ENCODE peak calls at places on chromosome 15, in nine cellular contexts. J is breast epithelium; G is right cardiac atrium; Y is mammary epithelial cell; H is esophagus squamous epithelium; Q is cardiac fibroblast; T is IMR-90; R is naive thymus-derived CD4-positive, alpha-beta T cell; V is adrenal gland. I is an unnamed sample.

GRCh38 chr15:100783760-100784492 is 95.7 kb upstream of the ALDH1A3 start:
- DNase-seq in J (peak), G (no peak), Y (no peak), H (no peak), Q (no peak), T (no peak), R (no peak), V (no peak), I (no peak)

GRCh38 chr15:100788080-100788730 is 91.4 kb upstream of the ALDH1A3 start:
- DNase-seq in J (no peak), G (no peak), Y (no peak), H (no peak), Q (no peak), T (no peak), R (no peak), V (no peak), I (no peak)

GRCh38 chr15:47839233-47839867 is 122.0 kb downstream of the SEMA6D start:
- DNase-seq in J (no peak), G (no peak), Y (no peak), H (no peak), Q (no peak), T (no peak), R (no peak), V (no peak), I (no peak)

GRCh38 chr15:42919794-42920280 is 741 bp downstream of the TTBK2 start:
- DNase-seq in J (no peak), G (no peak), Y (peak), H (no peak), Q (peak), T (peak), R (peak), V (peak), I (no peak)

GRCh38 chr15:79932447-79932846 is 35.6 kb upstream of the MTHFS start:
- DNase-seq in J (no peak), G (no peak), Y (no peak), H (no peak), Q (no peak), T (no peak), R (no peak), V (no peak), I (no peak)

GRCh38 chr15:41309226-41309905 is 23.0 kb downstream of the OIP5 start:
- DNase-seq in J (no peak), G (no peak), Y (no peak), H (no peak), Q (no peak), T (no peak), R (no peak), V (no peak), I (no peak)

GRCh38 chr15:40597024-40597423 is 3.0 kb downstream of the KNL1 start:
- DNase-seq in J (no peak), G (no peak), Y (no peak), H (no peak), Q (no peak), T (no peak), R (no peak), V (no peak), I (no peak)

GRCh38 chr15:39255760-39256159 is 325.1 kb upstream of the THBS1 start:
- DNase-seq in J (no peak), G (no peak), Y (no peak), H (no peak), Q (no peak), T (no peak), R (no peak), V (no peak), I (no peak)

GRCh38 chr15:38148476-38148875 is 104.2 kb upstream of the SPRED1 start:
- DNase-seq in J (no peak), G (no peak), Y (no peak), H (no peak), Q (peak), T (no peak), R (no peak), V (no peak), I (no peak)

GRCh38 chr15:69755571-69756310 is 303.1 kb downstream of the RPLP1 start:
- DNase-seq in J (no peak), G (no peak), Y (peak), H (no peak), Q (peak), T (no peak), R (peak), V (no peak), I (no peak)

GRCh38 chr15:43144512-43144911 is 11.1 kb downstream of the TMEM62 start:
- DNase-seq in J (no peak), G (no peak), Y (no peak), H (no peak), Q (no peak), T (no peak), R (no peak), V (no peak), I (no peak)

GRCh38 chr15:23750179-23750578 is 63.1 kb upstream of the NDN start:
- DNase-seq in J (no peak), G (no peak), Y (no peak), H (no peak), Q (no peak), T (no peak), R (no peak), V (no peak), I (no peak)

GRCh38 chr15:81188354-81188753 is 8.3 kb upstream of the IL16 start:
- DNase-seq in J (no peak), G (no peak), Y (no peak), H (no peak), Q (no peak), T (no peak), R (no peak), V (no peak), I (no peak)

GRCh38 chr15:89758981-89759380 is 7.9 kb upstream of the MESP1 start:
- DNase-seq in J (no peak), G (no peak), Y (no peak), H (no peak), Q (no peak), T (no peak), R (no peak), V (no peak), I (no peak)
- H3K4me3 ChIP-seq in J (no peak), G (no peak), Y (no peak), H (no peak), Q (no peak), T (no peak), R (no peak), V (no peak), I (no peak)

GRCh38 chr15:35627696-35628095 is 81.7 kb upstream of the DPH6 start:
- DNase-seq in J (no peak), G (no peak), Y (no peak), H (no peak), Q (no peak), T (no peak), R (no peak), V (no peak), I (no peak)

GRCh38 chr15:35630570-35630969 is 84.6 kb upstream of the DPH6 start:
- DNase-seq in J (no peak), G (peak), Y (peak), H (no peak), Q (peak), T (no peak), R (no peak), V (no peak), I (no peak)

GRCh38 chr15:35630985-35631384 is 85.0 kb upstream of the DPH6 start:
- DNase-seq in J (no peak), G (no peak), Y (no peak), H (no peak), Q (no peak), T (no peak), R (no peak), V (no peak), I (no peak)

GRCh38 chr15:35633677-35634076 is 87.7 kb upstream of the DPH6 start:
- DNase-seq in J (no peak), G (no peak), Y (no peak), H (no peak), Q (no peak), T (no peak), R (no peak), V (no peak), I (no peak)
- H3K4me3 ChIP-seq in J (no peak), G (no peak), Y (no peak), H (no peak), Q (no peak), T (no peak), R (no peak), V (no peak), I (no peak)

GRCh38 chr15:68578175-68578959 is 426 bp upstream of the CORO2B start:
- DNase-seq in J (no peak), G (peak), Y (peak), H (no peak), Q (peak), T (peak), R (no peak), V (peak), I (no peak)
- H3K4me3 ChIP-seq in J (peak), G (peak), Y (peak), H (peak), Q (peak), T (peak), R (peak), V (peak), I (peak)

GRCh38 chr15:99158626-99159412 is 53.9 kb downstream of the SYNM start:
- DNase-seq in J (no peak), G (no peak), Y (no peak), H (no peak), Q (no peak), T (no peak), R (no peak), V (no peak), I (no peak)
- H3K4me3 ChIP-seq in J (no peak), G (no peak), Y (no peak), H (no peak), Q (no peak), T (no peak), R (no peak), V (no peak), I (no peak)

GRCh38 chr15:49421991-49422390 is 1.1 kb upstream of the FGF7 start:
- DNase-seq in J (no peak), G (peak), Y (peak), H (no peak), Q (peak), T (peak), R (peak), V (no peak), I (no peak)
- H3K4me3 ChIP-seq in J (peak), G (peak), Y (no peak), H (peak), Q (no peak), T (no peak), R (no peak), V (no peak), I (no peak)

GRCh38 chr15:50908209-50909043 is at the start of gene AP4E1:
- DNase-seq in J (peak), G (peak), Y (peak), H (peak), Q (peak), T (peak), R (peak), V (peak), I (peak)

GRCh38 chr15:50909044-50909342 is 510 bp downstream of the AP4E1 start:
- DNase-seq in J (no peak), G (no peak), Y (peak), H (no peak), Q (no peak), T (no peak), R (no peak), V (no peak), I (no peak)

GRCh38 chr15:50907866-50908208 is 646 bp upstream of the AP4E1 start:
- DNase-seq in J (no peak), G (no peak), Y (peak), H (no peak), Q (peak), T (peak), R (peak), V (no peak), I (no peak)

GRCh38 chr15:50911001-50911400 is 2.5 kb downstream of the AP4E1 start:
- DNase-seq in J (no peak), G (no peak), Y (no peak), H (no peak), Q (peak), T (peak), R (no peak), V (no peak), I (no peak)

GRCh38 chr15:50911641-50912040 is 3.2 kb downstream of the AP4E1 start:
- DNase-seq in J (no peak), G (no peak), Y (no peak), H (no peak), Q (peak), T (no peak), R (no peak), V (no peak), I (no peak)
- H3K4me3 ChIP-seq in J (no peak), G (no peak), Y (no peak), H (no peak), Q (no peak), T (no peak), R (no peak), V (no peak), I (no peak)

GRCh38 chr15:49424954-49425353 is 1.9 kb downstream of the FGF7 start:
- DNase-seq in J (no peak), G (no peak), Y (no peak), H (no peak), Q (peak), T (peak), R (no peak), V (no peak), I (no peak)
- H3K4me3 ChIP-seq in J (peak), G (peak), Y (no peak), H (peak), Q (peak), T (peak), R (no peak), V (no peak), I (peak)

GRCh38 chr15:96171271-96171739 is 159.2 kb upstream of the NR2F2 start:
- DNase-seq in J (no peak), G (no peak), Y (no peak), H (no peak), Q (no peak), T (no peak), R (no peak), V (no peak), I (no peak)
- H3K4me3 ChIP-seq in J (no peak), G (no peak), Y (no peak), H (no peak), Q (no peak), T (no peak), R (no peak), V (no peak), I (no peak)